ENCODE peak calls at places on chromosomes 2 and 18, in ten cellular contexts. W is endodermal cell; X is A549; Z is tibial artery; Y is IMR-90; R is lung; I is effector memory CD4-positive, alpha-beta T cell; P is psoas muscle; S is HCT116; B is esophagus squamous epithelium. J is an unnamed sample.
A peak's percentile ranks its signal among the peaks of the same experiment; 100 is the strongest.

GRCh38 chr18:6482198-6482977 is 67.7 kb upstream of the L3MBTL4 start:
- DNase-seq in S (no peak), Y (peak; percentile 67), I (no peak), X (peak; percentile 5), P (peak; percentile 88), Z (peak; percentile 78), R (peak; percentile 77), W (peak; percentile 94), B (no peak), J (peak; percentile 63)

GRCh38 chr2:147525724-147526489 is 318.9 kb upstream of the ACVR2A start:
- DNase-seq in R (no peak), W (no peak), Y (no peak), Z (no peak), I (no peak), X (no peak), B (no peak), S (no peak), P (no peak), J (no peak)

GRCh38 chr18:25005602-25006375 is 346.2 kb downstream of the ZNF521 start:
- DNase-seq in S (no peak), Y (peak; percentile 49), I (no peak), W (no peak), B (no peak), Z (no peak), P (no peak), R (peak; percentile 34), X (no peak), J (no peak)

GRCh38 chr2:70123051-70123828 is 36.0 kb downstream of the PCBP1 start:
- DNase-seq in S (no peak), P (peak; percentile 82), Y (peak; percentile 50), Z (peak; percentile 83), I (no peak), R (peak; percentile 41), X (no peak), W (peak; percentile 94), B (no peak), J (no peak)

GRCh38 chr2:178512491-178512890 is 32.2 kb downstream of the PLEKHA3 start:
- DNase-seq in B (no peak), R (no peak), Y (peak; percentile 29), I (no peak), P (no peak), W (no peak), Z (no peak), X (no peak), S (no peak), J (no peak)

GRCh38 chr2:54803783-54804758 is 80.6 kb downstream of the EML6 start:
- DNase-seq in Y (no peak), Z (no peak), R (no peak), I (no peak), X (no peak), S (no peak), P (no peak), B (no peak), W (no peak), J (no peak)

GRCh38 chr2:31136732-31137131 is 1.5 kb downstream of the GALNT14 start:
- DNase-seq in P (no peak), S (no peak), B (no peak), I (no peak), R (no peak), X (no peak), W (no peak), Y (no peak), Z (no peak), J (no peak)

GRCh38 chr2:218577482-218578220 is 9.0 kb downstream of the CNOT9 start:
- DNase-seq in Y (no peak), S (no peak), I (no peak), B (no peak), X (no peak), P (no peak), R (no peak), W (no peak), Z (no peak), J (no peak)

DNA sequence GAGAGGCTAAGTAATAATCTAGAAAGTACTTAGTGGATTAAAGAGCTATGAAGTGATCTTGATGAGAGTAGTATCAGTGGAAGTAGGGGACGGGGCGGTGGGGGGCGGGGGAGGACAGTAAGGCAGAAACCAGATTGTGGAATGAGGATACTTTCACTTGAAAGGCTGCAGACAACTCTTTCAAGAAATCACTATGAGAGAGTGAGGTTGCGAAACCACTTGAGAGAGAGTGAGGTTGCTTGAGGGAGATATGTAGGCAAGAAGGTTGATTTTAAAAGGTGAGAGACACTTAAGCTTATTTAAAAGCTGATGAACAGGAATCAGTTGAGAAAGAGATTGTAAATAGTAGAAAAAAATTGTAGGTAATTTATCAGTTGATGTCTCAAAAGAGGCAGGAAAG is 3.8 kb downstream of the ZNF397 start:
- DNase-seq in P (no peak), I (no peak), B (no peak), S (no peak), Y (no peak), Z (no peak), R (no peak), W (no peak), X (no peak), J (no peak)
- H3K9me3 ChIP-seq in P (no peaks in the 10 kb centered on the region), I (no peaks in the 10 kb centered on the region), B (peaks cover 14% of the 10 kb centered on the region), S (peaks cover 18% of the 10 kb centered on the region), Y (peaks cover 35% of the 10 kb centered on the region), Z (no peaks in the 10 kb centered on the region), R (no peaks in the 10 kb centered on the region), W (peaks cover 72% of the 10 kb centered on the region), X (peaks cover 80% of the 10 kb centered on the region), J (no peaks in the 10 kb centered on the region)

GRCh38 chr2:160474891-160475795 is 18.5 kb downstream of the RBMS1 start:
- DNase-seq in X (no peak), R (no peak), Y (peak; percentile 49), W (peak; percentile 54), P (no peak), S (no peak), I (no peak), B (no peak), Z (no peak), J (no peak)

GRCh38 chr2:160473508-160474318 is 19.9 kb downstream of the RBMS1 start:
- DNase-seq in Z (no peak), S (no peak), P (no peak), Y (no peak), W (no peak), I (no peak), R (no peak), B (no peak), X (no peak), J (no peak)

GRCh38 chr2:160474319-160474645 is 19.3 kb downstream of the RBMS1 start:
- DNase-seq in Y (no peak), B (no peak), R (no peak), X (no peak), P (no peak), S (no peak), Z (no peak), I (no peak), W (no peak), J (no peak)

GRCh38 chr2:160471950-160472349 is 21.7 kb downstream of the RBMS1 start:
- DNase-seq in X (no peak), S (no peak), Y (no peak), I (no peak), B (no peak), Z (no peak), W (no peak), R (no peak), P (no peak), J (no peak)

DNA sequence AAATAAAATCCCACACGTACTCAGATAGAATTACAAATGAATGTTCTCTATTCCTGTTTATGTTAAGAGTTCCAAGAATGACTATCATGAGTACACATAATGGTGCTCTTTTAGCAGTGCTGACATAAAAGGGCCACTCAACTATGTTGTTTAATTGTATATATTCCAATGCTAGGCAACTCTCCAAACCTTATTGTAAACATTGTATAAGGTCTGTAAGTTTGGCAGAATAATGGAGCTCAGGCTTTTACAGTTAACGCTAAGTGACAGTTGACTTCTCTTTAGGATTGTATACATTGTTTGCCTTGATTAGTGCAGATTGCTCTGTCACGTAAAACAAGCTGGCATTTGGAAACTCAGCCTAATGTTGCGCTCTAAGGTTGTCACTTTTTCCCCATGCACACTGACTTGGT is 20.8 kb downstream of the RBMS1 start:
- DNase-seq in Z (no peak), W (no peak), P (no peak), X (no peak), R (no peak), S (no peak), I (no peak), B (no peak), Y (peak; percentile 94), J (no peak)
- H3K4me1 ChIP-seq in Z (no peaks in the 10 kb centered on the region), W (no peaks in the 10 kb centered on the region), P (peaks cover 59% of the 10 kb centered on the region), X (peaks cover 33% of the 10 kb centered on the region), R (peaks cover 7% of the 10 kb centered on the region), S (no peaks in the 10 kb centered on the region), I (peaks cover 22% of the 10 kb centered on the region), B (peaks cover 22% of the 10 kb centered on the region), Y (peaks cover 22% of the 10 kb centered on the region), J (peaks cover 3% of the 10 kb centered on the region)

GRCh38 chr2:83017366-83018090 is 1441.6 kb downstream of the SUCLG1 start:
- DNase-seq in Y (no peak), I (no peak), S (no peak), W (no peak), P (no peak), B (no peak), R (no peak), Z (no peak), X (no peak), J (no peak)

GRCh38 chr2:83022631-83023210 is 1436.4 kb downstream of the SUCLG1 start:
- DNase-seq in X (no peak), R (no peak), S (no peak), P (no peak), Y (no peak), W (no peak), I (no peak), B (no peak), Z (no peak), J (no peak)
- H3K9me3 ChIP-seq in X (peaks cover 3% of the 10 kb centered on the region), R (no peaks in the 10 kb centered on the region), S (no peaks in the 10 kb centered on the region), P (no peaks in the 10 kb centered on the region), Y (no peaks in the 10 kb centered on the region), W (no peaks in the 10 kb centered on the region), I (no peaks in the 10 kb centered on the region), B (no peaks in the 10 kb centered on the region), Z (no peaks in the 10 kb centered on the region), J (no peaks in the 10 kb centered on the region)

GRCh38 chr2:233354500-233354924 is 218 bp downstream of the DGKD start:
- DNase-seq in Y (no peak), Z (no peak), I (no peak), W (no peak), S (no peak), B (no peak), X (no peak), R (no peak), P (no peak), J (no peak)

GRCh38 chr2:233353769-233354499 is at the start of gene DGKD:
- DNase-seq in X (peak; percentile 45), I (peak; percentile 64), P (peak; percentile 82), Z (no peak), W (peak; percentile 86), B (no peak), R (peak; percentile 60), S (peak; percentile 29), Y (no peak), J (no peak)

GRCh38 chr2:233356546-233357308 is 2.4 kb downstream of the DGKD start:
- DNase-seq in X (no peak), I (no peak), W (no peak), Y (peak; percentile 27), Z (no peak), P (no peak), R (no peak), B (no peak), S (no peak), J (no peak)

GRCh38 chr2:233355916-233356315 is 1.6 kb downstream of the DGKD start:
- DNase-seq in I (no peak), X (no peak), S (no peak), R (no peak), W (no peak), Y (no peak), P (no peak), B (no peak), Z (no peak), J (no peak)

DNA sequence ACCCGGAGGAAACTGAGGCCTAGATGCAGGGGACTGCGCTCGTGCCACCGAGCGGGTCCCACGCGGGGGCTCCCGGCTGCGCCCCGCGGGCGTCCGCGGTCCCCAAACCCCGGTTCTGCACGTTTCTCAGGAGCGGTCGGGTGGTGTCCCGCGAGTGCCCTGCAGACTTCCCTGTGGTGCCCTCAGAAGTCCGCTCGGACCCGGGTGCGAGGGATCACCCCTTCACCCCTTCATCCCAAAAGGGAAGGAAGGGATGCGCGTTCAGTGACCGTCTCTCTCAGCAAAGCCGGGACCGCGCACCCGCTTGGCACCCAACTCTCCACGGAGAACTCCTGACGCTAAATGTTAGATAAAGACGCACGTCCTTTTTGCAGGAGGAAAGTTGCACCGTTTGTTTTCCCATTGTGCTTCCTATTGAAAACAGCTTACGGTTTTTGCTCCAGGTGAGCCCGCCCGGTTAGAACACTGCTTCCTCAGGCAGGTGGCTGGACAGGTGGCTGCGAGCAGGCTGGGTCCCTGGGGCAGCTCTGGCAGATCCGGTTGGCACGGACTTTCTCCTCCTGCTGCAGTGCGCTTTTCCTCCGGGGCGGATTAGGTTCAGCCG is 779 bp downstream of the DGKD start:
- DNase-seq in X (no peak), W (peak; percentile 66), Y (no peak), S (no peak), B (no peak), R (no peak), P (no peak), I (no peak), Z (peak; percentile 65), J (no peak)
- H3K4me1 ChIP-seq in X (peaks cover 76% of the 10 kb centered on the region), W (no peaks in the 10 kb centered on the region), Y (peaks cover 7% of the 10 kb centered on the region), S (peaks cover 51% of the 10 kb centered on the region), B (peaks cover 25% of the 10 kb centered on the region), R (peaks cover 11% of the 10 kb centered on the region), P (peaks cover 33% of the 10 kb centered on the region), I (peaks cover 28% of the 10 kb centered on the region), Z (no peaks in the 10 kb centered on the region), J (peaks cover 3% of the 10 kb centered on the region)